ENCODE peak calls at places on chromosomes 11 and 22, in four cellular contexts. A is HCT116, F is heart right ventricle, R is spleen. K is an unnamed sample. For H3K9me3, the result is how much of the 10 kb centered on the place peaks cover.

GRCh38 chr11:71129624-71130023 is 122.8 kb downstream of the SHANK2 start:
- DNase-seq in R (peak), A (no peak), F (no peak), K (no peak)

GRCh38 chr11:9120659-9121350 is 29.4 kb upstream of the SCUBE2 start:
- DNase-seq in A (peak), F (no peak), R (no peak), K (no peak)

GRCh38 chr11:73404506-73405145 is 28.4 kb downstream of the RELT start:
- DNase-seq in R (no peak), F (no peak), A (no peak), K (no peak)

GRCh38 chr11:116689413-116690127 is 83.2 kb downstream of the BUD13 start:
- DNase-seq in F (no peak), R (peak), A (no peak), K (no peak)

GRCh38 chr11:26593686-26594085 is 21.6 kb upstream of the MUC15 start:
- DNase-seq in R (no peak), F (no peak), A (no peak), K (no peak)

GRCh38 chr11:15889972-15890371 is 466.4 kb downstream of the SOX6 start:
- DNase-seq in R (no peak), A (no peak), F (no peak), K (no peak)

GRCh38 chr11:46275964-46276641 is 1.4 kb upstream of the CREB3L1 start:
- DNase-seq in A (no peak), R (no peak), F (no peak), K (peak)

GRCh38 chr11:131977231-131977630 is 606.8 kb downstream of the NTM start:
- DNase-seq in F (no peak), R (no peak), A (no peak), K (no peak)

GRCh38 chr22:43919106-43919965 is 4.3 kb upstream of the PNPLA3 start:
- DNase-seq in A (no peak), F (no peak), R (no peak), K (peak)

GRCh38 chr11:28139848-28140415 is 31.7 kb downstream of the METTL15 start:
- DNase-seq in A (no peak), F (no peak), R (no peak), K (no peak)

GRCh38 chr11:27317751-27318150 is 45.3 kb downstream of the CCDC34 start:
- DNase-seq in F (no peak), A (peak), R (no peak), K (no peak)

GRCh38 chr11:44950036-44950624 is 553 bp downstream of the TP53I11 start:
- DNase-seq in A (no peak), R (peak), F (peak), K (peak)

GRCh38 chr11:9208726-9209501 is 56.2 kb downstream of the DENND5A start:
- DNase-seq in A (no peak), R (no peak), F (no peak), K (no peak)

GRCh38 chr11:69158301-69159152 is 2.8 kb downstream of the SMIM38 start:
- DNase-seq in F (no peak), R (peak), A (no peak), K (no peak)

GRCh38 chr11:128361451-128362020 is 225.8 kb downstream of the ETS1 start:
- DNase-seq in R (no peak), F (no peak), A (no peak), K (no peak)

GRCh38 chr11:132064987-132065620 is 694.7 kb downstream of the NTM start:
- DNase-seq in R (no peak), F (no peak), A (no peak), K (no peak)

GRCh38 chr11:32659672-32660071 is 76.0 kb downstream of the EIF3M start:
- DNase-seq in F (no peak), R (no peak), A (no peak), K (no peak)

GRCh38 chr11:16001899-16002426 is 354.4 kb downstream of the SOX6 start:
- DNase-seq in A (peak), F (no peak), R (no peak), K (peak)

GRCh38 chr11:55838452-55838851 is at the start of gene OR5D16:
- DNase-seq in F (no peak), A (no peak), R (no peak), K (no peak)

GRCh38 chr22:23751441-23751996 is 607 bp upstream of the ZNF70 start:
- DNase-seq in R (no peak), A (no peak), F (peak), K (no peak)

GRCh38 chr11:69108559-69108958 is 47.2 kb upstream of the SMIM38 start:
- DNase-seq in F (no peak), A (no peak), R (no peak), K (no peak)

GRCh38 chr11:73645972-73646631 is at the start of gene PLEKHB1:
- DNase-seq in A (no peak), R (no peak), F (no peak), K (no peak)

GRCh38 chr11:119480375-119481020 is 57.5 kb upstream of the THY1 start:
- DNase-seq in F (no peak), R (no peak), A (no peak), K (no peak)

GRCh38 chr11:110565344-110565684 is 135.6 kb downstream of the FDX1 start:
- DNase-seq in A (peak), R (no peak), F (no peak), K (no peak)

GRCh38 chr22:44005524-44005923 is 18.6 kb upstream of the PARVB start:
- DNase-seq in F (no peak), A (no peak), R (no peak), K (no peak)

GRCh38 chr11:133902506-133902905 is 54.3 kb downstream of the IGSF9B start:
- DNase-seq in R (peak), F (no peak), A (no peak), K (no peak)

GRCh38 chr11:128482512-128483191 is 104.7 kb downstream of the ETS1 start:
- DNase-seq in A (no peak), F (no peak), R (no peak), K (no peak)

GRCh38 chr11:59552844-59553243 is 41.5 kb downstream of the OR4D9 start:
- DNase-seq in A (no peak), R (no peak), F (no peak), K (no peak)

GRCh38 chr11:68946416-68947090 is 34.2 kb downstream of the MRGPRD start:
- DNase-seq in A (no peak), F (no peak), R (peak), K (no peak)

GRCh38 chr11:76843916-76844315 is 16.8 kb upstream of the ACER3 start:
- DNase-seq in F (no peak), A (no peak), R (no peak), K (no peak)

GRCh38 chr11:331332-332060 is 10.8 kb upstream of the IFITM3 start:
- DNase-seq in R (peak), F (no peak), A (no peak), K (no peak)

GRCh38 chr11:69817265-69818236 is 1.7 kb downstream of the FGF3 start:
- DNase-seq in F (no peak), R (no peak), A (no peak), K (no peak)

GRCh38 chr11:72238040-72238450 is 5.9 kb downstream of the PHOX2A start:
- DNase-seq in F (peak), R (peak), A (peak), K (no peak)

GRCh38 chr11:130407978-130408377 is 20.4 kb downstream of the ADAMTS8 start:
- DNase-seq in F (peak), A (peak), R (no peak), K (no peak)

GRCh38 chr11:64523456-64524187 is 67.4 kb upstream of the SLC22A12 start:
- DNase-seq in A (no peak), F (no peak), R (peak), K (no peak)

GRCh38 chr22:48104786-48105185 is 1342.3 kb downstream of the TBC1D22A start:
- DNase-seq in A (no peak), R (no peak), F (no peak), K (no peak)
- H3K9me3 ChIP-seq in A (under half), R (under half), F (under half), K (under half)

DNA sequence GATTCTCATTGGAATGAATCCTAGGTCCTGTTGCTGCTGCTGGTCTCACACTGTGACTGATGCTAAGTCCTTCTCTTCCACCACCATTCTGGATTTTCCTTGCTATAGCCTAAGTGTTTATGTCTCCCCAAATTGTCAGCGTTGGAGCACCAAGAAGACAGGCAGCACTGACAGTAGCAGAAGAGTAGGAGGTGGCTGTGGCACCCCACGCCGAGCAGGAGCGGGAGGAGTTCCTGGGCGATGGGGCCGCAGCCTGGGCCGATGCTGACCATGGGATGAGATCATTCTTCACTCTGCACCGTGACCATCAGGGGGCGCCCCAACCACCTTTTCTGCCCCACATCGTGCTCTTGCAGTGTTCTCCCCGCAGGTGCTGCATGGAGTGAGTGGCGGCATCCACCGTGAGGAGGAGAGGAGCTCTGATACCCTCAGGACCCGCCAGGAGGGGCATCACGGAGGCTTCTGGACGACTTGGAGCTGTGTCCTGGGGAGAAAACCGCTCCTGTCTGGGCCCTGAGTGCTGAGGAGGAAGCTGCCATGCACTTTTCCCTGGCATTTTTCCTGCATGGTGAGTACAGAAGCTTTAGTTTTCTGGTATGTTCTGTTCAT is 57.0 kb downstream of the LRRC74B start:
- DNase-seq in R (peak), A (peak), F (peak), K (peak)
- H3K4me3 ChIP-seq in R (no peak), A (peak), F (no peak), K (peak)

GRCh38 chr11:2663506-2663905 is 36.3 kb downstream of the KCNQ1OT1 start:
- DNase-seq in A (no peak), F (no peak), R (peak), K (no peak)
- H3K9me3 ChIP-seq in A (under half), F (under half), R (under half), K (under half)

GRCh38 chr11:75816561-75817239 is 1.7 kb downstream of the UVRAG start:
- DNase-seq in R (no peak), A (no peak), F (no peak), K (no peak)
- H3K4me3 ChIP-seq in R (peak), A (peak), F (peak), K (peak)

GRCh38 chr22:49322861-49323622 is 504.6 kb downstream of the BRD1 start:
- DNase-seq in R (peak), A (no peak), F (no peak), K (no peak)
- H3K9me3 ChIP-seq in R (under half), A (under half), F (under half), K (under half)